ENCODE peak calls at places on chromosomes 13 and 19, in five cellular contexts. N is colonic mucosa, S is NCI-H1092, G is esophagus muscularis mucosa, Q is mucosa of descending colon. T is an unnamed sample.

GRCh38 chr13:78137404-78138142 is 218.9 kb upstream of the EDNRB start:
- DNase-seq in N (no peak), S (peak), G (no peak), Q (peak), T (peak)

GRCh38 chr19:2754659-2755447 is 15.0 kb upstream of the SLC39A3 start:
- DNase-seq in N (no peak), S (no peak), G (no peak), Q (no peak), T (no peak)

GRCh38 chr13:39773833-39774232 is 118.4 kb downstream of the COG6 start:
- DNase-seq in N (no peak), S (no peak), G (no peak), Q (no peak), T (no peak)

GRCh38 chr19:50377051-50377441 is 789 bp downstream of the NR1H2 start:
- DNase-seq in N (peak), S (no peak), G (no peak), Q (peak), T (peak)

GRCh38 chr19:934865-935422 is 9.1 kb downstream of the ARID3A start:
- DNase-seq in N (peak), S (peak), G (peak), Q (peak), T (peak)

GRCh38 chr19:23776507-23777205 is 18.0 kb upstream of the ZNF681 start:
- DNase-seq in N (no peak), S (no peak), G (peak), Q (no peak), T (no peak)

GRCh38 chr19:5827891-5828660 is 11.4 kb downstream of the FUT6 start:
- DNase-seq in N (peak), S (peak), G (peak), Q (peak), T (peak)

GRCh38 chr13:46633416-46633815 is 80.4 kb downstream of the LRCH1 start:
- DNase-seq in N (no peak), S (no peak), G (no peak), Q (no peak), T (no peak)

GRCh38 chr13:87280139-87280538 is 391.0 kb upstream of the SLITRK5 start:
- DNase-seq in N (no peak), S (no peak), G (no peak), Q (no peak), T (no peak)

GRCh38 chr19:45250216-45250831 is 747 bp upstream of the MARK4 start:
- DNase-seq in N (no peak), S (no peak), G (no peak), Q (no peak), T (no peak)

GRCh38 chr13:37369618-37370017 is 228.9 kb downstream of the POSTN start:
- DNase-seq in N (no peak), S (no peak), G (no peak), Q (no peak), T (no peak)

GRCh38 chr13:109785892-109786450 is 412 bp downstream of the IRS2 start:
- DNase-seq in N (no peak), S (no peak), G (no peak), Q (no peak), T (peak)

GRCh38 chr13:49652691-49653305 is 24.5 kb downstream of the ARL11 start:
- DNase-seq in N (peak), S (peak), G (no peak), Q (peak), T (peak)

GRCh38 chr13:47726394-47726793 is 274.7 kb downstream of the SUCLA2 start:
- DNase-seq in N (no peak), S (no peak), G (peak), Q (no peak), T (no peak)

GRCh38 chr13:50122465-50122864 is 107.2 kb downstream of the KCNRG start:
- DNase-seq in N (no peak), S (no peak), G (no peak), Q (no peak), T (no peak)

GRCh38 chr13:41579168-41579567 is 121.8 kb downstream of the RGCC start:
- DNase-seq in N (no peak), S (no peak), G (no peak), Q (no peak), T (no peak)

GRCh38 chr13:42733046-42733445 is 48.3 kb upstream of the FAM216B start:
- DNase-seq in N (no peak), S (no peak), G (no peak), Q (no peak), T (no peak)

GRCh38 chr13:31000889-31001288 is 68.4 kb downstream of the TEX26 start:
- DNase-seq in N (no peak), S (no peak), G (no peak), Q (no peak), T (no peak)

GRCh38 chr19:5957132-5957531 is 20.8 kb downstream of the RANBP3 start:
- DNase-seq in N (no peak), S (peak), G (no peak), Q (no peak), T (no peak)

GRCh38 chr19:19385131-19385899 is 20.2 kb upstream of the GATAD2A start:
- DNase-seq in N (peak), S (peak), G (peak), Q (peak), T (peak)

GRCh38 chr19:2636897-2637683 is 65.4 kb downstream of the GNG7 start:
- DNase-seq in N (peak), S (no peak), G (no peak), Q (peak), T (peak)

GRCh38 chr19:43470288-43470687 is 4.9 kb upstream of the LYPD3 start:
- DNase-seq in N (no peak), S (no peak), G (no peak), Q (no peak), T (no peak)

GRCh38 chr13:31046711-31047279 is 114.3 kb downstream of the TEX26 start:
- DNase-seq in N (peak), S (peak), G (no peak), Q (peak), T (peak)

GRCh38 chr13:40181203-40181845 is 485.1 kb downstream of the FOXO1 start:
- DNase-seq in N (no peak), S (no peak), G (no peak), Q (no peak), T (peak)

GRCh38 chr19:58575183-58576041 is 2.3 kb upstream of the MZF1 start:
- DNase-seq in N (peak), S (no peak), G (peak), Q (peak), T (peak)

GRCh38 chr19:8221161-8221560 is 12.0 kb downstream of the CERS4 start:
- DNase-seq in N (no peak), S (no peak), G (no peak), Q (no peak), T (peak)

GRCh38 chr13:24050292-24050711 is 110.2 kb upstream of the SPATA13 start:
- DNase-seq in N (no peak), S (no peak), G (no peak), Q (no peak), T (peak)

T was measured in body of pancreas.